ENCODE peak calls at places on chromosomes 12 and 14, in nine cellular contexts. W is fibroblast of villous mesenchyme; M is SK-N-MC; R is hypothalamus; Y is CD4-positive, alpha-beta T cell; V is hepatocyte; P is NCI-H1092 treated with DMSO at 0.1 percent for 48 hours; O is NCI-H146; C is EL. D is an unnamed sample.

GRCh38 chr14:32648434-32648833 is 290.2 kb upstream of the NPAS3 start:
- DNase-seq in V (peak), P (no peak), Y (no peak), W (peak), C (peak), R (no peak), M (no peak), O (no peak), D (no peak)

GRCh38 chr12:75812341-75813018 is 219.1 kb downstream of the PHLDA1 start:
- DNase-seq in O (peak), M (no peak), C (peak), R (no peak), P (peak), Y (no peak), W (peak), V (peak), D (peak)

GRCh38 chr12:32893008-32893407 is 3.6 kb downstream of the PKP2 start:
- DNase-seq in Y (no peak), O (no peak), C (no peak), V (no peak), W (no peak), R (no peak), P (no peak), M (no peak), D (no peak)

GRCh38 chr12:3496964-3497363 is 6.0 kb downstream of the PRMT8 start:
- DNase-seq in W (no peak), C (no peak), V (peak), R (no peak), Y (no peak), M (no peak), O (peak), P (peak), D (no peak)

GRCh38 chr12:106223485-106224391 is 24.1 kb downstream of the CKAP4 start:
- DNase-seq in O (peak), P (peak), Y (peak), R (peak), W (peak), M (no peak), V (peak), C (peak), D (peak)

GRCh38 chr14:26276757-26277156 is 321.1 kb downstream of the NOVA1 start:
- DNase-seq in P (peak), O (peak), C (no peak), Y (no peak), R (no peak), M (no peak), V (peak), W (no peak), D (no peak)

GRCh38 chr12:79360936-79361335 is 329.8 kb downstream of the PAWR start:
- DNase-seq in W (no peak), Y (no peak), R (no peak), C (no peak), M (no peak), V (no peak), O (no peak), P (no peak), D (no peak)

GRCh38 chr14:50964683-50965390 is 20.6 kb upstream of the PYGL start:
- DNase-seq in Y (no peak), C (peak), M (no peak), R (no peak), O (no peak), V (peak), P (no peak), W (peak), D (no peak)

GRCh38 chr14:60151715-60152114 is 13.5 kb downstream of the DHRS7 start:
- DNase-seq in M (peak), P (no peak), O (peak), Y (peak), C (peak), W (peak), R (peak), V (peak), D (peak)

GRCh38 chr12:112350593-112351592 is 31.3 kb downstream of the HECTD4 start:
- DNase-seq in M (no peak), Y (no peak), O (no peak), V (no peak), P (no peak), C (no peak), W (no peak), R (no peak), D (no peak)

GRCh38 chr12:27001663-27002062 is 12.5 kb downstream of the TM7SF3 start:
- DNase-seq in M (no peak), V (no peak), O (no peak), Y (no peak), C (no peak), P (no peak), W (no peak), R (no peak), D (no peak)

GRCh38 chr14:104280902-104281767 is 142.7 kb downstream of the KIF26A start:
- DNase-seq in C (no peak), P (no peak), V (no peak), R (no peak), O (no peak), W (no peak), Y (no peak), M (no peak), D (no peak)

GRCh38 chr12:7645395-7646177 is 20.1 kb downstream of the APOBEC1 start:
- DNase-seq in M (peak), O (peak), Y (no peak), W (peak), V (peak), P (peak), C (peak), R (no peak), D (no peak)

GRCh38 chr12:105378821-105379400 is 48.4 kb downstream of the C12orf75 start:
- DNase-seq in V (no peak), R (no peak), P (peak), Y (no peak), C (peak), O (peak), W (no peak), M (no peak), D (no peak)

D was measured in DMS 273 treated with DMSO at 0.1 percent for 48 hours.